ENCODE peak calls at places on chromosomes 7 and 10, in seven cellular contexts. O is stimulated activated CD4-positive, alpha-beta T cell treated with anti-CD3 and anti-CD28 coated beads, Interleukin-1b, Interleukin-23, amount 100 ng/mL, for 4 hours; P is SW 1271; Y is GM23338; M is left kidney; A is neural crest cell; H is choroid plexus epithelial cell. I is an unnamed sample.

GRCh38 chr7:1200045-1200444 is 32.6 kb upstream of the UNCX start:
- DNase-seq in O (no peak), P (no peak), Y (no peak), M (no peak), A (no peak), H (peak), I (no peak)

GRCh38 chr10:88108115-88108610 is 244.7 kb downstream of the PTEN start:
- DNase-seq in O (no peak), P (no peak), Y (no peak), M (no peak), A (no peak), H (no peak), I (no peak)

GRCh38 chr7:155357573-155358041 is 59.9 kb downstream of the INSIG1 start:
- DNase-seq in O (no peak), P (no peak), Y (no peak), M (no peak), A (no peak), H (peak), I (no peak)

GRCh38 chr7:836429-836828 is 4.2 kb downstream of the SUN1 start:
- DNase-seq in O (no peak), P (no peak), Y (peak), M (peak), A (peak), H (peak), I (no peak)

GRCh38 chr10:21740989-21741388 is 207.0 kb downstream of the MLLT10 start:
- DNase-seq in O (no peak), P (no peak), Y (no peak), M (no peak), A (no peak), H (peak), I (peak)

GRCh38 chr10:106573106-106573505 is 591.4 kb downstream of the SORCS1 start:
- DNase-seq in O (no peak), P (no peak), Y (no peak), M (no peak), A (no peak), H (peak), I (no peak)

GRCh38 chr10:96448021-96448457 is 65.7 kb downstream of the TLL2 start:
- DNase-seq in O (no peak), P (no peak), Y (no peak), M (no peak), A (no peak), H (peak), I (no peak)

GRCh38 chr7:35761882-35762720 is 38.8 kb upstream of the SEPTIN7 start:
- DNase-seq in O (no peak), P (no peak), Y (no peak), M (no peak), A (no peak), H (peak), I (no peak)

GRCh38 chr10:27345455-27345909 is 104.9 kb upstream of the ACBD5 start:
- DNase-seq in O (no peak), P (no peak), Y (no peak), M (no peak), A (no peak), H (no peak), I (no peak)

GRCh38 chr7:74217455-74218342 is 7.9 kb downstream of the LAT2 start:
- DNase-seq in O (no peak), P (no peak), Y (no peak), M (no peak), A (no peak), H (no peak), I (no peak)

GRCh38 chr10:6348091-6348862 is 145.5 kb downstream of the PFKFB3 start:
- DNase-seq in O (peak), P (no peak), Y (no peak), M (no peak), A (no peak), H (no peak), I (peak)

GRCh38 chr7:101108330-101108857 is 18.5 kb upstream of the SERPINE1 start:
- DNase-seq in O (no peak), P (no peak), Y (no peak), M (peak), A (no peak), H (peak), I (no peak)

GRCh38 chr7:47771301-47771989 is 176.8 kb downstream of the PKD1L1 start:
- DNase-seq in O (no peak), P (no peak), Y (no peak), M (peak), A (no peak), H (peak), I (no peak)

GRCh38 chr7:364536-364935 is 74.6 kb downstream of the FOXL3 start:
- DNase-seq in O (no peak), P (no peak), Y (no peak), M (no peak), A (no peak), H (no peak), I (no peak)

GRCh38 chr7:158658475-158658874 is 46.1 kb downstream of the NCAPG2 start:
- DNase-seq in O (no peak), P (no peak), Y (no peak), M (no peak), A (no peak), H (no peak), I (no peak)

GRCh38 chr7:19538036-19538435 is 170.8 kb downstream of the POLR1F start:
- DNase-seq in O (no peak), P (no peak), Y (peak), M (peak), A (no peak), H (peak), I (no peak)

GRCh38 chr10:33376976-33377657 is 42.6 kb upstream of the NRP1 start:
- DNase-seq in O (no peak), P (no peak), Y (no peak), M (no peak), A (no peak), H (peak), I (no peak)

GRCh38 chr10:4196948-4197390 is 412.0 kb upstream of the KLF6 start:
- DNase-seq in O (no peak), P (no peak), Y (no peak), M (no peak), A (no peak), H (peak), I (no peak)

GRCh38 chr7:46089281-46089680 is 168.2 kb upstream of the IGFBP3 start:
- DNase-seq in O (no peak), P (no peak), Y (no peak), M (no peak), A (no peak), H (peak), I (no peak)

GRCh38 chr10:33489606-33490176 is 155.2 kb upstream of the NRP1 start:
- DNase-seq in O (no peak), P (no peak), Y (no peak), M (peak), A (no peak), H (no peak), I (no peak)

GRCh38 chr10:131758062-131758941 is 142.5 kb upstream of the PPP2R2D start:
- DNase-seq in O (no peak), P (no peak), Y (no peak), M (peak), A (no peak), H (no peak), I (no peak)

GRCh38 chr7:98727146-98727709 is 110.1 kb downstream of the NPTX2 start:
- DNase-seq in O (no peak), P (no peak), Y (peak), M (no peak), A (no peak), H (no peak), I (no peak)

GRCh38 chr7:157615101-157615817 is 278.5 kb downstream of the DNAJB6 start:
- DNase-seq in O (no peak), P (no peak), Y (no peak), M (peak), A (no peak), H (no peak), I (no peak)

I was measured in activated CD4-positive, alpha-beta T cell treated with anti-CD3 and anti-CD28 coated beads, Interleukin-2, amount 50 U/mL, for 1 hour.